ENCODE peak calls at places on chromosomes 1 and 21, in six cellular contexts. T is mammary epithelial cell, N is sigmoid colon, D is uterus, A is left ventricle myocardium inferior, J is IMR-90. I is an unnamed sample.

GRCh38 chr1:232145768-232146167 is 484.2 kb downstream of the SIPA1L2 start:
- DNase-seq in T (no peak), J (no peak), D (no peak), N (no peak), A (no peak), I (no peak)

GRCh38 chr1:164561461-164561860 is 2.5 kb downstream of the PBX1 start:
- DNase-seq in J (no peak), D (no peak), T (peak), A (no peak), N (no peak), I (no peak)

GRCh38 chr1:155591770-155592169 is 18.2 kb upstream of the MSTO1 start:
- DNase-seq in J (peak), N (no peak), T (peak), D (no peak), A (no peak), I (peak)

GRCh38 chr1:164510435-164510834 is 48.5 kb upstream of the PBX1 start:
- DNase-seq in J (peak), A (no peak), D (no peak), N (no peak), T (no peak), I (no peak)

GRCh38 chr1:21217812-21218596 is 41.3 kb upstream of the EIF4G3 start:
- DNase-seq in J (peak), T (no peak), A (no peak), N (no peak), D (no peak), I (peak)

GRCh38 chr21:45373991-45374816 is 30.8 kb upstream of the COL18A1 start:
- DNase-seq in N (peak), D (peak), T (no peak), A (peak), J (no peak), I (no peak)

GRCh38 chr21:27024316-27024715 is 57.4 kb upstream of the ADAMTS5 start:
- DNase-seq in A (no peak), J (peak), T (no peak), N (no peak), D (no peak), I (no peak)

GRCh38 chr1:234975122-234975940 is 153.3 kb downstream of the TOMM20 start:
- DNase-seq in D (peak), T (peak), N (peak), J (peak), A (no peak), I (no peak)

GRCh38 chr1:50959303-50959912 is 659 bp downstream of the FAF1 start:
- DNase-seq in J (peak), T (peak), A (no peak), N (peak), D (peak), I (peak)

GRCh38 chr1:25028910-25029599 is 99.0 kb upstream of the RUNX3 start:
- DNase-seq in A (no peak), D (no peak), T (no peak), J (no peak), N (no peak), I (peak)

GRCh38 chr1:89311757-89312156 is 39.1 kb upstream of the GBP5 start:
- DNase-seq in D (no peak), T (peak), A (no peak), J (no peak), N (no peak), I (no peak)

GRCh38 chr1:62229932-62230331 is 35.3 kb downstream of the L1TD1 start:
- DNase-seq in D (no peak), N (peak), T (no peak), J (no peak), A (no peak), I (no peak)

GRCh38 chr21:26199471-26199870 is 28.9 kb upstream of the APP start:
- DNase-seq in D (no peak), A (no peak), T (peak), J (peak), N (no peak), I (no peak)

GRCh38 chr1:8090241-8090702 is 64.2 kb upstream of the ERRFI1 start:
- DNase-seq in A (no peak), T (peak), N (no peak), J (peak), D (no peak), I (no peak)

GRCh38 chr1:106678661-106679060 is 377.8 kb upstream of the PRMT6 start:
- DNase-seq in J (no peak), T (no peak), A (no peak), D (no peak), N (no peak), I (no peak)

GRCh38 chr1:44807364-44808062 is 362 bp upstream of the DYNLT4 start:
- DNase-seq in D (peak), N (peak), J (peak), A (peak), T (peak), I (peak)

GRCh38 chr1:225525377-225525776 is 97.5 kb upstream of the LBR start:
- DNase-seq in J (no peak), N (no peak), D (no peak), T (no peak), A (no peak), I (no peak)

GRCh38 chr1:8189931-8190483 is 127.9 kb upstream of the SLC45A1 start:
- DNase-seq in T (peak), J (peak), N (no peak), D (no peak), A (no peak), I (no peak)

GRCh38 chr1:119101563-119101962 is 38.9 kb downstream of the WARS2 start:
- DNase-seq in J (peak), N (peak), D (no peak), T (peak), A (no peak), I (no peak)

GRCh38 chr1:16615253-16616252 is 2.2 kb upstream of the NBPF1 start:
- DNase-seq in A (no peak), T (no peak), N (peak), D (no peak), J (no peak), I (no peak)

GRCh38 chr21:30206551-30207251 is 9.2 kb downstream of the CLDN8 start:
- DNase-seq in J (no peak), A (no peak), N (no peak), D (no peak), T (peak), I (no peak)

GRCh38 chr1:147676306-147677085 is 6.2 kb upstream of the ACP6 start:
- DNase-seq in N (no peak), A (no peak), D (no peak), J (peak), T (peak), I (no peak)

GRCh38 chr1:156625436-156626078 is 6.3 kb downstream of the HAPLN2 start:
- DNase-seq in J (peak), T (no peak), D (peak), N (peak), A (peak), I (peak)

GRCh38 chr1:224533517-224533916 is 82.6 kb upstream of the CNIH3 start:
- DNase-seq in A (no peak), J (no peak), N (no peak), D (no peak), T (no peak), I (no peak)

GRCh38 chr1:32969556-32969955 is 4.9 kb upstream of the RNF19B start:
- DNase-seq in T (peak), N (no peak), D (no peak), A (no peak), J (no peak), I (no peak)

GRCh38 chr1:41475859-41476567 is 8.5 kb downstream of the EDN2 start:
- DNase-seq in A (no peak), T (peak), D (no peak), N (no peak), J (no peak), I (no peak)

GRCh38 chr1:156663178-156663577 is 14.0 kb downstream of the NES start:
- DNase-seq in N (peak), J (peak), D (peak), T (no peak), A (peak), I (no peak)

GRCh38 chr1:93670141-93670540 is 11.5 kb downstream of the BCAR3 start:
- DNase-seq in A (peak), N (peak), T (peak), J (peak), D (no peak), I (no peak)

GRCh38 chr1:94329986-94330385 is 88.2 kb upstream of the ABCD3 start:
- DNase-seq in T (no peak), D (no peak), N (no peak), A (no peak), J (peak), I (no peak)

GRCh38 chr1:84936116-84936810 is 43.3 kb upstream of the LPAR3 start:
- DNase-seq in J (peak), A (no peak), D (no peak), T (peak), N (no peak), I (peak)

GRCh38 chr21:29190920-29191319 is 60.5 kb downstream of the MAP3K7CL start:
- DNase-seq in T (peak), D (no peak), J (peak), N (no peak), A (no peak), I (peak)

GRCh38 chr1:80054129-80054528 is 1047.6 kb upstream of the ADGRL4 start:
- DNase-seq in J (peak), N (peak), A (no peak), T (peak), D (no peak), I (no peak)

GRCh38 chr1:184223216-184223615 is 163.6 kb upstream of the C1orf21 start:
- DNase-seq in J (no peak), N (no peak), T (no peak), D (peak), A (no peak), I (no peak)

GRCh38 chr1:7953850-7954609 is 7.5 kb upstream of the PARK7 start:
- DNase-seq in J (peak), N (peak), D (peak), T (peak), A (peak), I (peak)

GRCh38 chr21:14877581-14878228 is 187.1 kb downstream of the NRIP1 start:
- DNase-seq in T (peak), A (no peak), J (peak), N (no peak), D (no peak), I (no peak)

GRCh38 chr21:14874379-14874778 is 190.4 kb downstream of the NRIP1 start:
- DNase-seq in N (no peak), A (no peak), D (no peak), J (no peak), T (no peak), I (no peak)

GRCh38 chr21:14875704-14876364 is 189.0 kb downstream of the NRIP1 start:
- DNase-seq in D (no peak), A (no peak), T (no peak), J (no peak), N (no peak), I (no peak)

GRCh38 chr21:14875186-14875585 is 189.6 kb downstream of the NRIP1 start:
- DNase-seq in J (no peak), A (no peak), N (no peak), D (no peak), T (no peak), I (no peak)

GRCh38 chr21:14876464-14876863 is 188.3 kb downstream of the NRIP1 start:
- DNase-seq in A (no peak), J (no peak), D (no peak), N (no peak), T (no peak), I (no peak)
- TF ChIP-seq CTCF in A (no peak), J (no peak), D (no peak), N (no peak), T (no peak), I (no peak)

GRCh38 chr1:12064073-12064969 is 1.2 kb downstream of the TNFRSF8 start:
- DNase-seq in T (no peak), A (no peak), J (no peak), D (no peak), N (no peak), I (no peak)
- TF ChIP-seq CTCF in T (no peak), A (no peak), J (no peak), D (no peak), N (no peak), I (no peak)

DNA sequence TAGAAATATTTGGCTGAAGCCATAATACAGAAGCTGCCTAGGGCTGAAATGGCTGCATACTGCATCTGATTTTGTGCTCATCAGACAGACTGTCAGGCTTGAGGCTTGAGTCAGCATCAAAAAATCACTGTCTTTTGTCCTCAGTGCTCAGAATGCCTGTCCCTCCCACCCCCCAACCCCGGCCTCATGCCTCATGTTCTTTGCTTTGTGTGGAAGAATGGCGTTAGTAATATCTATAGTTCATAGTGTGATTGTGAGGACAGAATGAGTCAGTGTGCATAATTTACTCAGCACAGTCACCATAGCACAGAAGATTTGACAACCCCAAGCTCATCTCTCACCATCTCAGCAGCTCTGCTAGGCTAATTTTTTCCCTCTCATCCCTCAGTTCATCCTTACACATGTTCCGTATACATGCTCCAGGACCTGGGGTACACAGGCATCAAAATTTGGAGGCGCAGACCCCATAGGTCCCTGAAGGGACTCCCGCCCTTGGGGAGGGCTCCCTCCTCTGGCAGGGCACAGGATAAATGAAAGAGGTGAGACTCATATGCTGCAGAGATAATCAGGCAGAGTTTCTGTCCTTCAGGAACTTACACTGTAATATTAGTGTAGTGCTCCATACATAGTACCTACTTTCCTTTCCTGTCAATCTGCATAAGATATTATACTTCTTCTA is 159.1 kb upstream of the C8B start:
- DNase-seq in J (peak), N (no peak), A (no peak), T (peak), D (no peak), I (no peak)
- TF ChIP-seq CTCF in J (no peak), N (no peak), A (peak), T (no peak), D (no peak), I (no peak)

GRCh38 chr1:117599822-117600221 is 6.0 kb upstream of the TENT5C start:
- DNase-seq in A (peak), T (no peak), N (no peak), D (peak), J (no peak), I (no peak)
- TF ChIP-seq CTCF in A (no peak), T (no peak), N (no peak), D (no peak), J (no peak), I (no peak)

GRCh38 chr1:150060260-150060659 is 7.3 kb upstream of the VPS45 start:
- DNase-seq in D (no peak), A (no peak), N (no peak), J (no peak), T (no peak), I (no peak)
- TF ChIP-seq CTCF in D (no peak), A (no peak), N (no peak), J (no peak), T (no peak), I (no peak)

DNA sequence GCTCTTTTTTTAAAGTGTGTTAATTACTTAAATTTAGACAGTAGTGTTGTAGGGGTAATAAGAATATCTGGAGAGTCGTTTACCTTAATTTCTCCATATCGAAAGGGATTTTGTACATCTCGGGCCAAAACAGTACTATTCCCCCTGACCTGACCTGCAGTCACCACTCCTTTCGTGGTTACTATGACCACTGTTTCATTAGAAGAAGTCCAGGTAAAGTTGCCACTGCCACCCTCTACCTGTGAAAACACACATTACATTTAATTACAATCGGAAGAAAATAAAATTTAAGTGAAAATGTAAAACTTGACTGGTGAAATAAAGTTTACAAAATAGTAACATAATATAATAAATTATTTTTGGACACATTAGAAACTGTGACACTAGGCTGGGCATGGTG is 37.2 kb downstream of the NUP210L start:
- DNase-seq in D (no peak), N (no peak), J (no peak), T (no peak), A (no peak), I (no peak)
- TF ChIP-seq CTCF in D (no peak), N (no peak), J (no peak), T (no peak), A (no peak), I (no peak)

GRCh38 chr1:228304225-228304624 is 96.4 kb downstream of the OBSCN start:
- DNase-seq in A (no peak), N (peak), D (no peak), J (no peak), T (no peak), I (no peak)

GRCh38 chr1:228305721-228306152 is 97.9 kb downstream of the OBSCN start:
- DNase-seq in T (no peak), A (no peak), N (peak), D (no peak), J (no peak), I (no peak)

GRCh38 chr1:228303596-228303995 is 95.8 kb downstream of the OBSCN start:
- DNase-seq in J (no peak), A (no peak), N (peak), T (no peak), D (peak), I (no peak)

GRCh38 chr1:228306275-228307217 is 98.7 kb downstream of the OBSCN start:
- DNase-seq in J (no peak), A (no peak), N (peak), D (no peak), T (no peak), I (no peak)

GRCh38 chr1:228304766-228305395 is 97.0 kb downstream of the OBSCN start:
- DNase-seq in D (peak), A (no peak), T (no peak), N (peak), J (no peak), I (no peak)
- TF ChIP-seq CTCF in D (no peak), A (no peak), T (no peak), N (no peak), J (no peak), I (no peak)